ENCODE peak calls at places on chromosomes 4 and X, in four cellular contexts. O is ELR; C is NCI-H2081; Q is stimulated activated CD4-positive, alpha-beta T cell treated with anti-CD3 and anti-CD28 coated beads, TNF-alpha, amount 100 ng/mL, for 48 hours. X is an unnamed sample.

GRCh38 chr4:98663226-98664006 is 5.0 kb upstream of the TSPAN5 start:
- DNase-seq in O (no peak), C (no peak), Q (peak), X (no peak)

GRCh38 chr4:37439809-37440518 is 195.4 kb downstream of the NWD2 start:
- DNase-seq in O (no peak), C (no peak), Q (no peak), X (no peak)

GRCh38 chrX:105910563-105911105 is 88.3 kb downstream of the NRK start:
- DNase-seq in O (no peak), C (no peak), Q (no peak), X (no peak)

GRCh38 chr4:73707269-73707875 is 33.0 kb upstream of the CXCL8 start:
- DNase-seq in O (peak), C (no peak), Q (no peak), X (no peak)

GRCh38 chr4:41199788-41200187 is 14.6 kb downstream of the APBB2 start:
- DNase-seq in O (no peak), C (no peak), Q (no peak), X (no peak)

GRCh38 chr4:42484630-42485029 is 87.3 kb downstream of the SHISA3 start:
- DNase-seq in O (no peak), C (no peak), Q (no peak), X (no peak)

GRCh38 chr4:182698212-182698611 is 219.0 kb downstream of the DCTD start:
- DNase-seq in O (no peak), C (no peak), Q (no peak), X (no peak)

GRCh38 chr4:153269223-153269990 is 65.2 kb downstream of the TRIM2 start:
- DNase-seq in O (no peak), C (no peak), Q (no peak), X (no peak)

GRCh38 chrX:13893826-13894225 is 76.9 kb upstream of the GPM6B start:
- DNase-seq in O (no peak), C (no peak), Q (no peak), X (no peak)

GRCh38 chr4:150323551-150324325 is 245.5 kb downstream of the DCLK2 start:
- DNase-seq in O (no peak), C (no peak), Q (no peak), X (no peak)

GRCh38 chr4:96952610-96953009 is 1112.7 kb downstream of the PDHA2 start:
- DNase-seq in O (no peak), C (no peak), Q (no peak), X (no peak)

GRCh38 chr4:93960450-93960849 is 131.9 kb downstream of the ATOH1 start:
- DNase-seq in O (no peak), C (no peak), Q (no peak), X (no peak)

GRCh38 chr4:7392438-7393374 is 42.0 kb downstream of the PSAPL1 start:
- DNase-seq in O (peak), C (no peak), Q (no peak), X (no peak)

GRCh38 chr4:57443308-57444243 is 333.4 kb upstream of the IGFBP7 start:
- DNase-seq in O (no peak), C (no peak), Q (no peak), X (no peak)

X was measured in HCEC 1CT.